ENCODE peak calls at places on chromosomes 12 and 14, in six cellular contexts. C, U, V, A, F and E are unnamed samples.

GRCh38 chr12:120167529-120168095 is 26.9 kb downstream of the GCN1 start:
- DNase-seq in A (no peak), F (no peak), V (no peak), U (no peak), C (no peak), E (no peak)

GRCh38 chr14:65961004-65961403 is 525.2 kb upstream of the CCDC196 start:
- DNase-seq in U (no peak), V (peak; percentile 24), A (no peak), C (peak; percentile 44), F (peak; percentile 10), E (no peak)

GRCh38 chr14:93800038-93800937 is 12.0 kb upstream of the PRIMA1 start:
- DNase-seq in A (no peak), U (no peak), F (no peak), C (no peak), V (no peak), E (no peak)

GRCh38 chr14:99415496-99416281 is 65.0 kb downstream of the SETD3 start:
- DNase-seq in F (peak; percentile 56), U (no peak), A (no peak), C (peak; percentile 50), V (peak; percentile 69), E (no peak)

GRCh38 chr14:36086629-36087380 is 89.7 kb downstream of the PTCSC3 start:
- DNase-seq in A (no peak), C (no peak), F (no peak), U (no peak), V (no peak), E (no peak)

GRCh38 chr12:70828391-70828790 is 92.1 kb downstream of the PTPRR start:
- DNase-seq in U (no peak), F (no peak), C (no peak), A (no peak), V (no peak), E (no peak)

GRCh38 chr12:75859868-75860267 is 171.7 kb downstream of the PHLDA1 start:
- DNase-seq in U (no peak), F (no peak), V (no peak), A (no peak), C (no peak), E (no peak)

GRCh38 chr14:21768116-21768874 is 94.7 kb upstream of the OR4E1 start:
- DNase-seq in F (no peak), A (no peak), U (no peak), C (no peak), V (peak; percentile 32), E (no peak)

GRCh38 chr14:54532111-54533012 is 22.7 kb downstream of the CGRRF1 start:
- DNase-seq in U (no peak), A (no peak), V (no peak), C (no peak), F (no peak), E (no peak)

GRCh38 chr14:30842431-30842830 is 31.9 kb upstream of the COCH start:
- DNase-seq in A (no peak), U (no peak), C (no peak), F (no peak), V (no peak), E (no peak)

GRCh38 chr12:71469235-71469873 is 29.8 kb downstream of the LGR5 start:
- DNase-seq in V (peak; percentile 44), U (no peak), F (no peak), A (no peak), C (no peak), E (no peak)

GRCh38 chr12:122988036-122988435 is 7.6 kb downstream of the ARL6IP4 start:
- DNase-seq in A (no peak), U (no peak), V (no peak), C (no peak), F (no peak), E (no peak)

GRCh38 chr12:42810006-42810405 is 220.5 kb upstream of the PRICKLE1 start:
- DNase-seq in U (no peak), V (no peak), F (no peak), A (no peak), C (no peak), E (no peak)

GRCh38 chr14:68653108-68653507 is 139.8 kb downstream of the ZFP36L1 start:
- DNase-seq in C (no peak), V (no peak), A (no peak), U (peak; percentile 14), F (no peak), E (peak; percentile 22)

GRCh38 chr12:27801630-27802029 is 21.6 kb upstream of the MANSC4 start:
- DNase-seq in U (no peak), V (no peak), C (no peak), A (no peak), F (no peak), E (no peak)

GRCh38 chr14:75539562-75540478 is 17.6 kb downstream of the BATF start:
- DNase-seq in V (no peak), A (no peak), F (no peak), U (no peak), C (no peak), E (no peak)

GRCh38 chr12:55188974-55189556 is 31.8 kb upstream of the OR10A7 start:
- DNase-seq in F (peak; percentile 81), A (no peak), C (no peak), V (peak; percentile 69), U (no peak), E (no peak)

GRCh38 chr12:49043856-49044258 is 16.7 kb downstream of the KMT2D start:
- DNase-seq in C (peak; percentile 60), A (peak; percentile 80), U (no peak), F (no peak), V (no peak), E (no peak)

GRCh38 chr14:76101384-76101783 is 50.3 kb upstream of the GPATCH2L start:
- DNase-seq in A (peak; percentile 72), V (no peak), F (no peak), C (no peak), U (peak; percentile 28), E (no peak)

GRCh38 chr14:65286443-65286842 is 126.1 kb upstream of the FUT8 start:
- DNase-seq in U (no peak), A (no peak), F (no peak), C (peak; percentile 24), V (peak; percentile 19), E (no peak)

GRCh38 chr14:85463512-85463911 is 66.4 kb upstream of the FLRT2 start:
- DNase-seq in C (no peak), A (no peak), U (no peak), V (no peak), F (no peak), E (no peak)

GRCh38 chr12:120252071-120252906 is 13.2 kb downstream of the PXN start:
- DNase-seq in U (no peak), C (no peak), V (no peak), F (no peak), A (no peak), E (no peak)

GRCh38 chr14:54669759-54670630 is 103.1 kb downstream of the SAMD4A start:
- DNase-seq in V (no peak), U (no peak), A (peak; percentile 95), C (no peak), F (no peak), E (peak; percentile 96)

GRCh38 chr14:32620303-32620702 is 291.2 kb downstream of the AKAP6 start:
- DNase-seq in U (no peak), A (no peak), C (no peak), V (no peak), F (no peak), E (no peak)

GRCh38 chr12:10288989-10289388 is 18.7 kb upstream of the KLRD1 start:
- DNase-seq in V (no peak), A (no peak), U (no peak), F (no peak), C (no peak), E (no peak)

GRCh38 chr12:11739980-11740379 is 90.5 kb downstream of the ETV6 start:
- DNase-seq in V (no peak), U (no peak), A (no peak), F (no peak), C (no peak), E (no peak)

GRCh38 chr12:114399664-114400211 is 6.2 kb downstream of the TBX5 start:
- DNase-seq in V (peak; percentile 62), U (no peak), A (peak; percentile 35), F (no peak), C (no peak), E (no peak)

GRCh38 chr12:96230646-96231045 is 36.5 kb downstream of the ELK3 start:
- DNase-seq in F (no peak), V (no peak), U (no peak), C (no peak), A (peak; percentile 64), E (no peak)
- TF ChIP-seq POLR2AphosphoS5 in F (no peak), V (no peak), U (no peak), C (no peak), A (no peak), E (no peak)

DNA sequence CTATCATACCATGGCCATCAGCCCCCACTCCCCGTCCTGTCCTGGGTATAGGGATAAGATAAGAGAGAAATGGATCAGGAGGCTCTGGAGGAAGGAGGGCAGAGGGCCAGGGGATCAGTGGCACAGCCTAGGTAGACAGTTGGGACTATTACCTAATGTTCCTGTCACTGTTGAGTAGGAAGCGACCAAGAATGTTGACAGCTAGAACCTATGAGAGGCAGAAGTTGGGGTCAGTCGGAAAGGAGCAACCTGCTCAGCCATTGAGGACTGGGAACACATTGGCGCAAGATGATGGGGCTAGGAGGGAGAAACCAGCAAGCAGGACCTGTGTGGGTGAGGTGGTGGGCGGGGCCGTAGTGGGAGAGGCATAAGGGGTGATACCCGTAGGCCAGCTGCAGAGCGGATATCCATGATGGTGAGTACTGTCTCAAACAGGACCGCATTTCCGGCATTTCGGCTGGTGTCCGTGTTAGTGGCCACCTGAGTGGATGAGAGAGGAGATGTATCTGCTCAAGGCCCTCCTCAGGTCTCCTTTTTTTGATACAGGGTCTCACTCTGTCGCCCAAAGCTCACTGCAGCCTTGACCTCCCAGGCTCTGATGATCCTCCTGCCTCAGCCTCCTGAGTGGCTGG is 3.3 kb downstream of the AP1G2 start:
- DNase-seq in V (no peak), U (no peak), C (no peak), F (no peak), A (peak; percentile 62), E (no peak)
- TF ChIP-seq POLR2AphosphoS5 in V (peak; percentile 22), U (no peak), C (no peak), F (no peak), A (no peak), E (no peak)

DNA sequence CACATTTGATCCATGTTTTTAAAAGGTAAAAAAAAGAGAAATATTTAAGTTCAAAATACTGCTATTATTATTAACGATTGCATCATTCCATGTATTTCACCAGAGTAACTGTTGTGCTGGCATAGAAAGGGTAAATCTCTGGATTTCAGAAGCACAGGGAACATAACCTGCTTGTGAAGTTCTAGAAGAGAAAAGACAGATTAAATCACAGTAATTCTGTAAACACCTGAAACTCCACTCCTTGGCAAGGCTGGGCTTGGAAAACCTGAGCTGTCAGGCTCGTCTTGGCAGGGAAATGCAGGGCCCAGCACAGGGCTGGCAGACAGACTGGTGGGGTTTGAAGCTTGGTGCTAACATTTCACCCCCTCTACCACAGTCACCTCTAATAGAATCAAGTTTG is 35.1 kb downstream of the SVOP start:
- DNase-seq in F (no peak), V (no peak), U (no peak), A (no peak), C (no peak), E (no peak)
- TF ChIP-seq POLR2AphosphoS5 in F (no peak), V (no peak), U (no peak), A (no peak), C (no peak), E (no peak)

GRCh38 chr12:53472183-53472582 is 20.3 kb downstream of the PCBP2 start:
- DNase-seq in U (no peak), A (no peak), F (no peak), C (no peak), V (no peak), E (no peak)
- TF ChIP-seq POLR2AphosphoS5 in U (no peak), A (no peak), F (no peak), C (no peak), V (no peak), E (no peak)